ENCODE peak calls at places on chromosomes 11 and 22, in eight cellular contexts. V, E, P, I, X, Z, R and S are unnamed samples.

GRCh38 chr22:39985383-39986045 is 9.2 kb upstream of the FAM83F start:
- DNase-seq in V (no peak), E (no peak), P (no peak), I (no peak), X (no peak), Z (no peak), R (peak; percentile 43), S (no peak)

GRCh38 chr11:123056835-123057491 is 5.0 kb downstream of the HSPA8 start:
- DNase-seq in V (no peak), E (no peak), P (no peak), I (no peak), X (no peak), Z (no peak), R (no peak), S (no peak)

GRCh38 chr11:111733009-111733408 is 33.2 kb downstream of the PPP2R1B start:
- DNase-seq in V (no peak), E (peak; percentile 61), P (no peak), I (peak; percentile 68), X (no peak), Z (no peak), R (peak; percentile 64), S (no peak)

GRCh38 chr22:40121463-40121862 is 56.3 kb upstream of the TNRC6B start:
- DNase-seq in V (no peak), E (no peak), P (no peak), I (no peak), X (peak; percentile 52), Z (no peak), R (no peak), S (no peak)

GRCh38 chr11:60756307-60757032 is at the start of gene MS4A15:
- DNase-seq in V (peak; percentile 29), E (no peak), P (no peak), I (no peak), X (no peak), Z (no peak), R (no peak), S (peak; percentile 20)

GRCh38 chr11:63999349-64000025 is 13.2 kb downstream of the OTUB1 start:
- DNase-seq in V (no peak), E (peak; percentile 74), P (peak; percentile 27), I (no peak), X (peak; percentile 40), Z (peak; percentile 57), R (peak; percentile 70), S (peak; percentile 47)

GRCh38 chr11:68930991-68931855 is 27.5 kb downstream of the IGHMBP2 start:
- DNase-seq in V (no peak), E (no peak), P (no peak), I (no peak), X (no peak), Z (no peak), R (no peak), S (no peak)

GRCh38 chr11:73167555-73167954 is 25.4 kb upstream of the FCHSD2 start:
- DNase-seq in V (no peak), E (no peak), P (no peak), I (no peak), X (no peak), Z (no peak), R (no peak), S (no peak)

GRCh38 chr22:19891350-19892248 is 36.9 kb upstream of the GNB1L start:
- DNase-seq in V (no peak), E (peak; percentile 69), P (peak; percentile 59), I (peak; percentile 59), X (peak; percentile 70), Z (peak; percentile 78), R (no peak), S (peak; percentile 65)

GRCh38 chr11:113162590-113162961 is 151.8 kb upstream of the TTC12 start:
- DNase-seq in V (no peak), E (no peak), P (no peak), I (no peak), X (no peak), Z (no peak), R (no peak), S (no peak)

GRCh38 chr11:16989554-16989953 is 24.7 kb downstream of the PLEKHA7 start:
- DNase-seq in V (no peak), E (no peak), P (no peak), I (no peak), X (no peak), Z (no peak), R (no peak), S (no peak)

GRCh38 chr22:36839356-36840073 is 21.3 kb upstream of the NCF4 start:
- DNase-seq in V (no peak), E (no peak), P (no peak), I (no peak), X (no peak), Z (no peak), R (no peak), S (no peak)

GRCh38 chr22:45136594-45136993 is 27.1 kb upstream of the NUP50 start:
- DNase-seq in V (no peak), E (no peak), P (no peak), I (no peak), X (no peak), Z (no peak), R (no peak), S (no peak)

GRCh38 chr11:103358251-103358650 is 249.0 kb downstream of the DYNC2H1 start:
- DNase-seq in V (no peak), E (no peak), P (no peak), I (no peak), X (no peak), Z (no peak), R (no peak), S (no peak)

GRCh38 chr11:4695442-4695841 is 2.2 kb downstream of the OR51E2 start:
- DNase-seq in V (no peak), E (no peak), P (no peak), I (peak; percentile 8), X (no peak), Z (no peak), R (no peak), S (no peak)

GRCh38 chr22:48960981-48961655 is 866.6 kb downstream of the BRD1 start:
- DNase-seq in V (no peak), E (peak; percentile 4), P (no peak), I (no peak), X (no peak), Z (no peak), R (no peak), S (no peak)

GRCh38 chr22:45554040-45554406 is 51.3 kb downstream of the FBLN1 start:
- DNase-seq in V (no peak), E (no peak), P (no peak), I (no peak), X (no peak), Z (no peak), R (no peak), S (no peak)

GRCh38 chr22:30947163-30947820 is 21.3 kb downstream of the MORC2 start:
- DNase-seq in V (no peak), E (no peak), P (no peak), I (no peak), X (no peak), Z (no peak), R (peak; percentile 49), S (peak; percentile 59)

GRCh38 chr22:25780673-25781072 is 38.7 kb downstream of the MYO18B start:
- DNase-seq in V (no peak), E (no peak), P (no peak), I (no peak), X (no peak), Z (no peak), R (no peak), S (no peak)

GRCh38 chr22:19723165-19723989 is at the start of gene GP1BB:
- DNase-seq in V (no peak), E (no peak), P (no peak), I (no peak), X (no peak), Z (no peak), R (no peak), S (peak; percentile 57)

GRCh38 chr11:2464451-2465165 is 19.8 kb downstream of the KCNQ1 start:
- DNase-seq in V (no peak), E (no peak), P (no peak), I (no peak), X (no peak), Z (no peak), R (no peak), S (no peak)

GRCh38 chr22:45876136-45877035 is 100.6 kb downstream of the WNT7B start:
- DNase-seq in V (no peak), E (no peak), P (no peak), I (no peak), X (no peak), Z (no peak), R (no peak), S (no peak)

GRCh38 chr11:65352783-65353182 is 1.8 kb upstream of the TIGD3 start:
- DNase-seq in V (no peak), E (no peak), P (no peak), I (no peak), X (no peak), Z (no peak), R (no peak), S (no peak)

GRCh38 chr22:36433318-36434231 is 45.8 kb upstream of the MYH9 start:
- DNase-seq in V (no peak), E (peak; percentile 83), P (no peak), I (no peak), X (no peak), Z (no peak), R (no peak), S (no peak)

GRCh38 chr11:120707098-120707497 is 195.6 kb downstream of the GRIK4 start:
- DNase-seq in V (no peak), E (no peak), P (no peak), I (no peak), X (no peak), Z (no peak), R (no peak), S (no peak)

GRCh38 chr22:23207786-23208325 is 27.5 kb downstream of the BCR start:
- DNase-seq in V (no peak), E (no peak), P (no peak), I (no peak), X (no peak), Z (no peak), R (no peak), S (no peak)

GRCh38 chr11:120112174-120112796 is 25.6 kb downstream of the TRIM29 start:
- DNase-seq in V (no peak), E (peak; percentile 28), P (no peak), I (no peak), X (no peak), Z (no peak), R (no peak), S (no peak)

GRCh38 chr11:15700456-15700855 is 585.7 kb downstream of the INSC start:
- DNase-seq in V (no peak), E (no peak), P (no peak), I (no peak), X (no peak), Z (no peak), R (no peak), S (no peak)

GRCh38 chr22:32631507-32632245 is 157.1 kb downstream of the FBXO7 start:
- DNase-seq in V (no peak), E (no peak), P (no peak), I (no peak), X (no peak), Z (no peak), R (no peak), S (no peak)

GRCh38 chr11:77082838-77083552 is 16.2 kb downstream of the CAPN5 start:
- DNase-seq in V (no peak), E (peak; percentile 79), P (peak; percentile 10), I (no peak), X (peak; percentile 48), Z (peak; percentile 29), R (peak; percentile 47), S (no peak)

GRCh38 chr22:46437990-46438389 is 99.4 kb downstream of the CELSR1 start:
- DNase-seq in V (no peak), E (no peak), P (no peak), I (no peak), X (no peak), Z (no peak), R (no peak), S (no peak)

GRCh38 chr11:23313001-23313400 is 452.7 kb upstream of the CCDC179 start:
- DNase-seq in V (no peak), E (no peak), P (no peak), I (no peak), X (no peak), Z (no peak), R (no peak), S (no peak)